ENCODE peak calls at places on chromosomes 12 and 14, in nine cellular contexts. P is A549, Z is uterus, D is spleen, N is ovary, H is endothelial cell of umbilical vein, X is adrenal gland, V is right lobe of liver, U is stomach. E is an unnamed sample.

GRCh38 chr12:3700861-3701260 is 52.0 kb downstream of the CRACR2A start:
- DNase-seq in H (no peak), Z (no peak), V (no peak), U (no peak), D (no peak), X (no peak), N (no peak), P (no peak), E (no peak)

GRCh38 chr12:50581226-50582184 is 76.7 kb downstream of the DIP2B start:
- DNase-seq in H (no peak), P (no peak), U (no peak), X (no peak), N (no peak), V (no peak), Z (no peak), D (no peak), E (no peak)

GRCh38 chr12:42741771-42742510 is 152.4 kb upstream of the PRICKLE1 start:
- DNase-seq in Z (no peak), X (no peak), N (no peak), V (no peak), U (no peak), D (no peak), P (no peak), H (no peak), E (no peak)

GRCh38 chr14:100656996-100657395 is 69.7 kb upstream of the DLK1 start:
- DNase-seq in Z (no peak), U (no peak), V (no peak), D (no peak), X (no peak), P (no peak), N (no peak), H (no peak), E (no peak)

GRCh38 chr12:81835783-81836182 is 76.6 kb upstream of the PPFIA2 start:
- DNase-seq in Z (no peak), P (no peak), X (no peak), D (no peak), U (no peak), N (no peak), H (no peak), V (no peak), E (no peak)

GRCh38 chr14:73935666-73936065 is 14.2 kb downstream of the FAM161B start:
- DNase-seq in N (no peak), V (no peak), P (peak; percentile 33), U (no peak), D (no peak), Z (no peak), X (no peak), H (peak; percentile 30), E (no peak)

GRCh38 chr14:94341654-94342333 is 18.7 kb upstream of the SERPINA6 start:
- DNase-seq in P (no peak), Z (no peak), N (no peak), D (no peak), V (no peak), U (no peak), X (no peak), H (no peak), E (no peak)

GRCh38 chr12:42504049-42504448 is 85.5 kb downstream of the PRICKLE1 start:
- DNase-seq in D (no peak), Z (peak; percentile 19), N (no peak), U (no peak), X (no peak), H (peak; percentile 29), V (no peak), P (no peak), E (no peak)

GRCh38 chr12:22537000-22537544 is 7.3 kb downstream of the C2CD5 start:
- DNase-seq in D (no peak), P (no peak), U (no peak), H (no peak), X (no peak), V (no peak), N (no peak), Z (no peak), E (no peak)

GRCh38 chr14:50462111-50462510 is 65.4 kb upstream of the CDKL1 start:
- DNase-seq in U (no peak), P (no peak), Z (no peak), V (no peak), X (no peak), H (no peak), N (no peak), D (no peak), E (no peak)

GRCh38 chr14:104323551-104324175 is 185.3 kb downstream of the KIF26A start:
- DNase-seq in Z (no peak), U (peak; percentile 7), X (no peak), P (no peak), D (no peak), H (no peak), N (no peak), V (no peak), E (no peak)

GRCh38 chr12:18502422-18502821 is 235.4 kb downstream of the PLCZ1 start:
- DNase-seq in P (no peak), D (no peak), V (no peak), U (no peak), X (no peak), N (no peak), Z (no peak), H (no peak), E (no peak)

GRCh38 chr12:89134213-89134770 is 218.0 kb downstream of the DUSP6 start:
- DNase-seq in Z (no peak), V (no peak), X (no peak), N (no peak), H (peak; percentile 92), D (no peak), U (peak; percentile 28), P (no peak), E (peak; percentile 45)

GRCh38 chr14:53663709-53664108 is 292.9 kb downstream of the BMP4 start:
- DNase-seq in X (peak; percentile 21), H (peak; percentile 51), Z (no peak), P (peak; percentile 50), D (no peak), V (peak; percentile 20), U (no peak), N (no peak), E (no peak)

GRCh38 chr14:64266206-64266605 is 28.0 kb downstream of the ESR2 start:
- DNase-seq in Z (no peak), X (no peak), P (no peak), U (no peak), H (peak; percentile 10), D (no peak), N (no peak), V (no peak), E (no peak)

GRCh38 chr14:105537580-105538474 is 11.4 kb downstream of the TMEM121 start:
- DNase-seq in X (peak; percentile 60), N (peak; percentile 64), U (peak; percentile 78), Z (no peak), H (no peak), P (no peak), V (peak; percentile 68), D (peak; percentile 93), E (peak; percentile 50)

GRCh38 chr12:48187916-48188695 is 4.7 kb downstream of the CCDC184 start:
- DNase-seq in Z (no peak), V (no peak), N (no peak), U (no peak), D (no peak), X (no peak), H (no peak), P (no peak), E (no peak)

GRCh38 chr12:66694666-66695065 is 15.8 kb upstream of the GRIP1 start:
- DNase-seq in P (no peak), Z (no peak), X (no peak), H (no peak), V (no peak), D (no peak), N (no peak), U (no peak), E (no peak)

GRCh38 chr12:27946396-27946795 is 26.1 kb downstream of the PTHLH start:
- DNase-seq in V (no peak), X (no peak), D (no peak), H (no peak), N (no peak), P (no peak), U (no peak), Z (no peak), E (no peak)

GRCh38 chr14:73463411-73463810 is 5.1 kb upstream of the NUMB start:
- DNase-seq in V (no peak), U (peak; percentile 33), D (peak; percentile 83), X (peak; percentile 47), H (peak; percentile 86), N (no peak), Z (peak; percentile 32), P (peak; percentile 52), E (no peak)

DNA sequence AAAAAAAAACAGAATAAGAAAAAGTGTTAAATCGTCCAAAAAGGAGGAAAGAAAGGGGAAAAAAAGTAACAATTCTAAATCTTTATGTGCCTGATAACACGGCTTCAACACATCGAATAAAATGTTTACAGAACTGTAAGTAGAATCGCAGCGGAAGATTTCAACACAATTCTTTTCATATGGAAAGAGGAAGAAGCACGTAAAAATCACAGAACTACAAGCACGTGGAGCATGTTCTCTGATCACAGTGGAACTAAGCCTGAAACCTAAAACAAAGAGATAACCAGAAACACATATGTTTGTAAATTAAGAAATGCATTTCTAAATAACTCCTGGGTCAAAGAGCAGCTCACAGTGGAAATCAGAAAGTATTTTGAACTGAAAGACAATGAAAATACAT is 8.7 kb downstream of the CLEC7A start:
- DNase-seq in U (no peak), N (no peak), H (no peak), Z (no peak), P (no peak), X (no peak), D (no peak), V (no peak), E (no peak)
- H3K4me1 ChIP-seq in U (no peaks in the 10 kb centered on the region), N (no peaks in the 10 kb centered on the region), H (no peaks in the 10 kb centered on the region), Z (no peaks in the 10 kb centered on the region), P (peaks cover 7% of the 10 kb centered on the region), X (no peaks in the 10 kb centered on the region), D (no peaks in the 10 kb centered on the region), V (no peaks in the 10 kb centered on the region), E (peaks cover 13% of the 10 kb centered on the region)

DNA sequence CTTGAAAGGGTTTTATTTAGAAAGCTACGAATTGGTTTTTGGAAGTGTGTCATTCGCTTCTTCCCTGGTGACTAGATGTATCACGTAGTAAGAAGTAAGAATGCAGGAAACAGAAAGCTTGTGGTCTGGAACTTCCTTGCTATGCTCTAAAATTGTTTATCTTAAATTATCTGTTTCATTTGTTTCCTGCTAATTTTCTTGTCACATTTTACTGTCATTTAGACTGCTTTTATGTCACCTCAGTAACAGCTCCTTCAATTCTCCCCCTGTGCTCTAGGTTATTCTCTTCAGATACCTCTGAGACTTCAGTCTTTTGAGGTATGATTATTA is 671 bp upstream of the CD69 start:
- DNase-seq in V (no peak), D (no peak), P (no peak), U (no peak), X (no peak), N (no peak), Z (no peak), H (no peak), E (no peak)
- H3K4me3 ChIP-seq in V (no peak overlapping the region), D (peak overlapping the region; percentile 46), P (no peak overlapping the region), U (no peak overlapping the region), X (no peak overlapping the region), N (no peak overlapping the region), Z (no peak overlapping the region), H (no peak overlapping the region), E (peak overlapping the region; percentile 57)

GRCh38 chr14:55450539-55450938 is 10.1 kb upstream of the TBPL2 start:
- DNase-seq in Z (no peak), P (no peak), U (no peak), X (no peak), V (no peak), D (no peak), N (no peak), H (no peak), E (no peak)
- TF ChIP-seq POLR2A in Z (no peak), P (no peak), U (no peak), X (no peak), V (no peak), D (no peak), N (no peak), H (no peak), E (no peak)

GRCh38 chr14:95478818-95479217 is 37.6 kb downstream of the SYNE3 start:
- DNase-seq in H (no peak), X (no peak), D (no peak), V (no peak), Z (no peak), N (no peak), P (no peak), U (no peak), E (peak; percentile 31)
- H3K4me1 ChIP-seq in H (peaks cover 11% of the 10 kb centered on the region), X (peaks cover 27% of the 10 kb centered on the region), D (peaks cover 11% of the 10 kb centered on the region), V (peaks cover 10% of the 10 kb centered on the region), Z (peaks cover 5% of the 10 kb centered on the region), N (peaks cover 11% of the 10 kb centered on the region), P (peaks cover 15% of the 10 kb centered on the region), U (peaks cover 25% of the 10 kb centered on the region), E (peaks cover 16% of the 10 kb centered on the region)